ENCODE peak calls at places on chromosomes 2 and 18, in five cellular contexts. O, M, E, B and J are unnamed samples.

GRCh38 chr2:232884001-232884421 is 13.9 kb downstream of the SNORC start:
- DNase-seq in O (peak), M (no peak), E (no peak), B (no peak), J (no peak)

GRCh38 chr2:30232027-30232800 is 880 bp downstream of the LBH start:
- DNase-seq in O (peak), M (no peak), E (peak), B (peak), J (no peak)

GRCh38 chr18:7272268-7273049 is 41.6 kb downstream of the LRRC30 start:
- DNase-seq in O (peak), M (peak), E (no peak), B (peak), J (peak)

GRCh38 chr18:58843662-58844035 is 21.0 kb upstream of the ZNF532 start:
- DNase-seq in O (no peak), M (no peak), E (no peak), B (no peak), J (no peak)

GRCh38 chr2:160871096-160871495 is 289.1 kb upstream of the TANK start:
- DNase-seq in O (no peak), M (no peak), E (no peak), B (peak), J (peak)

GRCh38 chr2:237744613-237745249 is 53.8 kb upstream of the RBM44 start:
- DNase-seq in O (peak), M (peak), E (peak), B (peak), J (peak)

GRCh38 chr2:198314559-198315153 is 510.3 kb downstream of the PLCL1 start:
- DNase-seq in O (no peak), M (peak), E (no peak), B (no peak), J (peak)

GRCh38 chr2:65934992-65935629 is 499.8 kb upstream of the MEIS1 start:
- DNase-seq in O (no peak), M (no peak), E (no peak), B (no peak), J (no peak)

GRCh38 chr2:128489580-128490273 is 171.1 kb upstream of the HS6ST1 start:
- DNase-seq in O (no peak), M (no peak), E (no peak), B (no peak), J (no peak)

GRCh38 chr18:55433688-55434087 is 154.3 kb downstream of the TCF4 start:
- DNase-seq in O (peak), M (no peak), E (no peak), B (no peak), J (no peak)

GRCh38 chr2:150255528-150255927 is 231.9 kb downstream of the RND3 start:
- DNase-seq in O (no peak), M (peak), E (no peak), B (no peak), J (no peak)

GRCh38 chr2:56376699-56377665 is 193.2 kb downstream of the CCDC85A start:
- DNase-seq in O (no peak), M (peak), E (no peak), B (no peak), J (no peak)

DNA sequence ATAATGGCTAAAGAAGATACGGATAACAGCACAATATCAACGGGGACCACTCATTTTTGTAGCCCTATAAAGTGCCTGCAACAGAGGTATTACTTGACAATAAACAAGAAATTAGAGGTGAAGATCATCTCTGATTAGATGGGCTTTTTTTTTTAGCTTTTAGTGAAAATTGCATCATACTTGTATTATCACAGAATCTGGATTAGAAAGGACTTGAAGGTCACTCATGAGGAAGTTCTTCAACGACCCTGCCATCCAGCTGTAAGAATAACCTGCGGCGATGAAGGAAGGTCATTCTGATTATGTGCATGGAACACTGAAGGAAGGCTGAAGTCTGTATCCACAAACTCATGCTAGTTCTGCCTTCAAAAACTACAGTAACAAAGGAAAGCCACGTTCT is 40.5 kb downstream of the THOC1 start:
- DNase-seq in O (no peak), M (no peak), E (no peak), B (no peak), J (no peak)
- TF ChIP-seq CTCF in O (no peak), M (no peak), E (no peak), B (no peak), J (no peak)

DNA sequence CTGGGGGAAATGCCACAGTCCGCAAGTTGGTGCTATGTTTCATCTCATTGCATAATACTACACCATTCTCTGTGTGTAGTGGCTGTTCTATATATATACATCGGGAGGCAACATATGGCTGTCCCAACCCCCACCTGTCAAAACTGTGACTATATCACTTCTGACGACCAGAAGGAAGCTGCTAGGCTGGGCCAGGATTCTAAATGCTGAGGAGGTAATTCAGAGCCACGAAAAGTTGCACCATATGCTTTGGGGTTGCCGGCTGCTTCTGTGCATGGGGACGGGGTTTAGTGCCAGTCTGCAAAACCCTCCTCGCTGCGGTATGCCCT is 117.3 kb downstream of the MSH2 start:
- DNase-seq in O (peak), M (no peak), E (no peak), B (no peak), J (no peak)
- H3K4me3 ChIP-seq in O (peak), M (peak), E (peak), B (peak), J (no peak)

DNA sequence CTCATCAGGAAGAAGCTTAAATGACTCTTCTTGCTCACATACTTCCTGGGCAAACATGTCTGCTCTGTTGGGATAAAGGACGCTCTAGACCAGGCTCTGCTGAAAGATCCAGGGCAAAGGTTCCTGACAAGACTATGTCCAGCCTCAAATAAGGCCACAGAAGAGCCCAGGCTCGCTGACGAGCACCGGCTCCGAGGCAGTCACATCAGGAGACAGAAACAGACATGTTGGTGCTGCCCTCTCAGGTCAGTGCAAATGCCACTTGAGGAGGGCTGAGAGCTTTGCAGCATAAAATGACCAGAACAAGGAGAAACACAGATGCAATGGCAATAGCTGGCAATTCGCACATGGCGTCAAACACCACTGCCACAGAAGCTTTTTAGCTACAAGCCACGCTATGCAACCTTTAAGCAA is 205.7 kb downstream of the TGIF1 start:
- DNase-seq in O (no peak), M (no peak), E (no peak), B (no peak), J (no peak)
- TF ChIP-seq CTCF in O (no peak), M (no peak), E (no peak), B (no peak), J (no peak)

GRCh38 chr2:190653931-190654330 is 5.0 kb downstream of the NAB1 start:
- DNase-seq in O (no peak), M (peak), E (no peak), B (no peak), J (no peak)

GRCh38 chr2:190649035-190649797 is at the start of gene NAB1:
- DNase-seq in O (peak), M (no peak), E (peak), B (peak), J (no peak)

GRCh38 chr2:190653231-190653630 is 4.3 kb downstream of the NAB1 start:
- DNase-seq in O (no peak), M (no peak), E (no peak), B (no peak), J (no peak)

GRCh38 chr2:190649798-190650390 is 1.0 kb downstream of the NAB1 start:
- DNase-seq in O (peak), M (peak), E (no peak), B (no peak), J (no peak)

DNA sequence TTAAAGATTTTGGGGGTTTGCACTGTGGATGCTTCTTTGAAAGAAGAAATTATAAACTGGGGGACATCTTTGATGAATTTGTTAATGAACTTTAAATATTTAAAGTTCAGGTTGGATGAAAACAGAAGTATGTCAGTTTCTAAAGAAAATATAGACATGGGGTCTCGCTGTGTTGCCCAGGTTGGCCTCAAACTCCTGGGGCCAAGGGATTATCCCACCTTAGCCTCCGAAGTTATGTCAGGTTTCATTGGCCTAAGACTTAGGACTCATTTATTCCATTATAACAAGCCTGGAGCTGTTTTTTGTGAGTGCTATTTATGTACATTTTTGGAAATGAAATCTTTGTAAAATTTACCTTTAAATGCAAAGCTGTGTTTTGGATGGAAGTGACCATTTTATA is 2.5 kb downstream of the NAB1 start:
- DNase-seq in O (no peak), M (no peak), E (no peak), B (no peak), J (no peak)
- H3K4me3 ChIP-seq in O (no peak), M (peak), E (no peak), B (peak), J (no peak)

DNA sequence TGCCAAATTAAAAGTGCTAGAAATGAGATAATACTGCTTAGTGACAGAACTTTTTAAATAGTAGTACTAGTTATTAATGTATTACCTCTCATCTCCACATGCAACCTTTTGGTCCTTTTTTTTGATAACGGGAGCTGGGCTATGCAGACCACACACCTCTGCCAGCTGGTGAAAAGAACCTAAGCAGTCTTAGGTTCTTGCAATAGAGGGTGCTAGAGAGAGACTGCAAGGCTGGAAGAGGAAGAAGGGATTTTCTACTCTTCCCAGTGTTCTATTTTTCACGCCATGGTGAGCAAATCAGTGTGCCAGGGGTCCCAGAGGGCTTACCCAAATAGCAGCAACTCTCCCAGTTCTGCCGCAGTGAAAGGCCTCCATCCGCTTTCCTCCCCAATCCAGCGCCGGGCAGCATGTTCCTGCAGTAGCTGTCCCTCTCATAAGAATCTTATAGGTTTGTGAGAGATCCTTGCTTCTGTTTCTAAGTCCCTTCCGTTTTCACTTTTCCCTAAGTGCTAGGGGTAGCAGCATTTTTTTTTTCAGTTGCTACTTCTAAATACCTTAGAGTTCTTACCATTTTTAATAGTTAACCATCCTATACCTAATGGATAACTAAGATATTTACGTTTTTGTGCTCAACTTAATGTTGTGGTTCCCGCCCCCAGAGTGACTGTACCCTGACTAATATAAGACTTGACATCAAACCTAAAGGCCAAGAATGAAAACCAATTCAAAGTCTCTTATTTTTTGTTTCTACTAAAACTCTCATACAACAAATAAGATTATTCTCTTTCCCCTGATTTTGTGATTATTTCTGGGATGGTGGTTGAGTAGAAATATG is 69.4 kb upstream of the UBE2E3 start:
- DNase-seq in O (no peak), M (no peak), E (no peak), B (no peak), J (no peak)
- TF ChIP-seq CTCF in O (no peak), M (peak), E (no peak), B (no peak), J (no peak)

DNA sequence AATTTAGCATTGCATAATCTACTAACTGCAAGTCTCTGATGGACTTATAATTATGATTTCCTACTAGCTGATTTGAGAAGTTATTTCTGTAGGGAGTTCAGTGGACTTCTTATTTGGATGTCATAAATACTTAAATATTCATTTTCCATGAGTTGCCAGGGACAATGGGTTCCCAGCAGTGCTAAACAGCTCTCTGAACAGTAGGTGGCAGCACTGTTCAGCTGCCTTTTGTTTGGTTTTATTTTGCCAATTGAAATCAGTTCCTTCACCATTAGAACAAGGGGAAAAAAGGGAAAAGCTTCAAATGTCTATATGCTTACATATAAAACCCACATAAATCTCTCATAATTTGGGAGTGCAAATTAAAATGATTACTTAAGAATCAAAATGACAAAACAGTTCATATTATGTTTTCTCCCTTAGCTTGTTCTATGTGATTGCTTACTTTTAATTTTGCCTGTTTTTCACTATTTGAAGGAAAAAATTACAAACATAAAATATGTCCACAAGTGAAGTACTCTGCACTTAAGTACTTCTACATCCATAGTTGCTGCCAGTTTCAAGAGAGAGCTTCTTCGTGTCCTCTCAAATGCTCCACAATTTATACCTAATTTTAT is 898.9 kb downstream of the CPS1 start:
- DNase-seq in O (peak), M (peak), E (no peak), B (no peak), J (peak)
- H3K4me3 ChIP-seq in O (peak), M (no peak), E (no peak), B (no peak), J (no peak)

GRCh38 chr18:63422862-63423304 is 607 bp upstream of the VPS4B start:
- DNase-seq in O (no peak), M (no peak), E (no peak), B (no peak), J (no peak)
- TF ChIP-seq CTCF in O (no peak), M (no peak), E (no peak), B (no peak), J (no peak)

GRCh38 chr2:67686254-67686653 is 289.1 kb downstream of the ETAA1 start:
- DNase-seq in O (peak), M (no peak), E (no peak), B (no peak), J (no peak)
- H3K4me3 ChIP-seq in O (no peak), M (no peak), E (no peak), B (no peak), J (no peak)